ENCODE peak calls at places on chromosomes 16 and 17, in five cellular contexts. One of them, this sample, is unnamed.

GRCh38 chr16:66143422-66143821 is 223.1 kb upstream of the CDH5 start:
- DNase-seq in neural progenitor cell: no peak
- DNase-seq in IMR-90: no peak
- DNase-seq in kidney: no peak
- DNase-seq in fibroblast of lung: no peak
- DNase-seq in this sample: no peak

GRCh38 chr17:6639014-6639650 is 1.4 kb downstream of the KIAA0753 start:
- DNase-seq in fibroblast of lung: no peak
- DNase-seq in kidney: no peak
- DNase-seq in IMR-90: no peak
- DNase-seq in neural progenitor cell: no peak
- DNase-seq in this sample: no peak

GRCh38 chr17:28131592-28131991 is 89.1 kb downstream of the NLK start:
- DNase-seq in kidney: no peak
- DNase-seq in fibroblast of lung: peak; percentile 37
- DNase-seq in IMR-90: peak; percentile 70
- DNase-seq in neural progenitor cell: no peak
- DNase-seq in this sample: no peak

GRCh38 chr17:40176409-40177110 is 710 bp upstream of the RAPGEFL1 start:
- DNase-seq in fibroblast of lung: no peak
- DNase-seq in kidney: no peak
- DNase-seq in neural progenitor cell: no peak
- DNase-seq in IMR-90: no peak
- DNase-seq in this sample: peak; percentile 68

GRCh38 chr16:76292218-76292617 is 15.0 kb downstream of the CNTNAP4 start:
- DNase-seq in kidney: no peak
- DNase-seq in fibroblast of lung: no peak
- DNase-seq in neural progenitor cell: no peak
- DNase-seq in IMR-90: no peak
- DNase-seq in this sample: no peak

GRCh38 chr16:15055141-15056053 is 477 bp downstream of the NTAN1 start:
- DNase-seq in kidney: peak; percentile 91
- DNase-seq in fibroblast of lung: peak; percentile 42
- DNase-seq in IMR-90: peak; percentile 23
- DNase-seq in neural progenitor cell: peak; percentile 11
- DNase-seq in this sample: no peak

GRCh38 chr16:12902511-12903324 is 1.3 kb downstream of the SHISA9 start:
- DNase-seq in fibroblast of lung: no peak
- DNase-seq in IMR-90: no peak
- DNase-seq in neural progenitor cell: peak; percentile 78
- DNase-seq in kidney: peak; percentile 71
- DNase-seq in this sample: peak; percentile 83

GRCh38 chr16:26951950-26952349 is 114.8 kb upstream of the C16orf82 start:
- DNase-seq in neural progenitor cell: peak; percentile 40
- DNase-seq in fibroblast of lung: peak; percentile 20
- DNase-seq in kidney: no peak
- DNase-seq in IMR-90: peak; percentile 18
- DNase-seq in this sample: no peak

GRCh38 chr16:30397056-30397455 is 1.8 kb downstream of the ZNF48 start:
- DNase-seq in fibroblast of lung: no peak
- DNase-seq in neural progenitor cell: no peak
- DNase-seq in IMR-90: no peak
- DNase-seq in kidney: no peak
- DNase-seq in this sample: no peak

GRCh38 chr17:19652595-19652994 is 4.0 kb downstream of the ALDH3A2 start:
- DNase-seq in neural progenitor cell: no peak
- DNase-seq in fibroblast of lung: no peak
- DNase-seq in kidney: no peak
- DNase-seq in IMR-90: no peak
- DNase-seq in this sample: no peak

GRCh38 chr16:70746040-70746707 is 54.8 kb downstream of the VAC14 start:
- DNase-seq in IMR-90: peak; percentile 94
- DNase-seq in kidney: peak; percentile 89
- DNase-seq in fibroblast of lung: peak; percentile 85
- DNase-seq in neural progenitor cell: no peak
- DNase-seq in this sample: no peak

GRCh38 chr16:72937360-72937759 is 110.6 kb downstream of the ZFHX3 start:
- DNase-seq in neural progenitor cell: no peak
- DNase-seq in kidney: peak; percentile 58
- DNase-seq in fibroblast of lung: no peak
- DNase-seq in IMR-90: no peak
- DNase-seq in this sample: peak; percentile 40

GRCh38 chr16:81752876-81753227 is 26.2 kb upstream of the PLCG2 start:
- DNase-seq in IMR-90: no peak
- DNase-seq in kidney: no peak
- DNase-seq in fibroblast of lung: no peak
- DNase-seq in neural progenitor cell: no peak
- DNase-seq in this sample: no peak

GRCh38 chr17:72514888-72515287 is 394.1 kb downstream of the SOX9 start:
- DNase-seq in fibroblast of lung: peak; percentile 76
- DNase-seq in kidney: no peak
- DNase-seq in IMR-90: peak; percentile 86
- DNase-seq in neural progenitor cell: no peak
- DNase-seq in this sample: no peak

GRCh38 chr16:54060599-54061355 is 225.8 kb downstream of the IRX3 start:
- DNase-seq in fibroblast of lung: no peak
- DNase-seq in kidney: no peak
- DNase-seq in IMR-90: no peak
- DNase-seq in neural progenitor cell: no peak
- DNase-seq in this sample: no peak

GRCh38 chr17:77319211-77320031 is 178.7 kb downstream of the SEC14L1 start:
- DNase-seq in fibroblast of lung: peak; percentile 81
- DNase-seq in neural progenitor cell: peak; percentile 29
- DNase-seq in IMR-90: peak; percentile 86
- DNase-seq in kidney: peak; percentile 96
- DNase-seq in this sample: peak; percentile 86

GRCh38 chr16:82331974-82332750 is 162.1 kb upstream of the MPHOSPH6 start:
- DNase-seq in neural progenitor cell: no peak
- DNase-seq in kidney: no peak
- DNase-seq in fibroblast of lung: no peak
- DNase-seq in IMR-90: no peak
- DNase-seq in this sample: peak; percentile 53

GRCh38 chr16:89067677-89068076 is 26.0 kb upstream of the ACSF3 start:
- DNase-seq in neural progenitor cell: no peak
- DNase-seq in kidney: no peak
- DNase-seq in fibroblast of lung: no peak
- DNase-seq in IMR-90: no peak
- DNase-seq in this sample: no peak

GRCh38 chr16:28279006-28279405 is 13.3 kb upstream of the SBK1 start:
- DNase-seq in IMR-90: no peak
- DNase-seq in kidney: no peak
- DNase-seq in fibroblast of lung: no peak
- DNase-seq in neural progenitor cell: no peak
- DNase-seq in this sample: no peak

GRCh38 chr16:66028505-66029216 is 337.8 kb upstream of the CDH5 start:
- DNase-seq in IMR-90: peak; percentile 89
- DNase-seq in neural progenitor cell: no peak
- DNase-seq in kidney: no peak
- DNase-seq in fibroblast of lung: peak; percentile 80
- DNase-seq in this sample: no peak

GRCh38 chr17:37187262-37187661 is 188.5 kb upstream of the C17orf78 start:
- DNase-seq in neural progenitor cell: no peak
- DNase-seq in fibroblast of lung: no peak
- DNase-seq in IMR-90: peak; percentile 49
- DNase-seq in kidney: no peak
- DNase-seq in this sample: no peak

GRCh38 chr17:37191219-37191618 is 184.6 kb upstream of the C17orf78 start:
- DNase-seq in fibroblast of lung: peak; percentile 38
- DNase-seq in kidney: no peak
- DNase-seq in IMR-90: peak; percentile 75
- DNase-seq in neural progenitor cell: no peak
- DNase-seq in this sample: no peak

GRCh38 chr17:37194208-37194607 is 181.6 kb upstream of the C17orf78 start:
- DNase-seq in fibroblast of lung: no peak
- DNase-seq in neural progenitor cell: peak; percentile 15
- DNase-seq in IMR-90: no peak
- DNase-seq in kidney: no peak
- DNase-seq in this sample: no peak

GRCh38 chr17:37188157-37188556 is 187.6 kb upstream of the C17orf78 start:
- DNase-seq in IMR-90: no peak
- DNase-seq in neural progenitor cell: no peak
- DNase-seq in kidney: no peak
- DNase-seq in fibroblast of lung: no peak
- DNase-seq in this sample: no peak

DNA sequence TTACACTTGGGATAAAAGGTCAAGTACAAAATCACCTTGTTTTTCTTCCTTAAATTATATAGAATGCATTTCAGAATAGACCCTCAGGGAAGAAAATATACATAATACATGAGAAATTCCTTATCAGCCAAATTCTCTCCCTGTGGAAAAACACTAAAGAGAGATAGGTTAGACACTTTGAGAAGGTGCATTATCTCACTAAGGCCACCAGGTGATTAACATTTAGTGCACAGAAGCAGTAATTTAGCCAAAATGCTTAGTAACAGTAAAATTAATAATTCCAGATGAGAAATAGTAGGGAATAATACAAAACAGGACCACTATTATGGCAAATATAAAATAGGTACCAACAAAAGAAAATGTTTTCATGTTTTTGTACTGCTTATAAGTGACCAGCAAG is 185.3 kb upstream of the C17orf78 start:
- DNase-seq in neural progenitor cell: no peak
- DNase-seq in kidney: no peak
- DNase-seq in IMR-90: no peak
- DNase-seq in fibroblast of lung: no peak
- DNase-seq in this sample: no peak
- TF ChIP-seq CTCF in neural progenitor cell: no peak
- TF ChIP-seq CTCF in kidney: no peak
- TF ChIP-seq CTCF in IMR-90: no peak
- TF ChIP-seq CTCF in fibroblast of lung: no peak
- TF ChIP-seq CTCF in this sample: peak; percentile 66

DNA sequence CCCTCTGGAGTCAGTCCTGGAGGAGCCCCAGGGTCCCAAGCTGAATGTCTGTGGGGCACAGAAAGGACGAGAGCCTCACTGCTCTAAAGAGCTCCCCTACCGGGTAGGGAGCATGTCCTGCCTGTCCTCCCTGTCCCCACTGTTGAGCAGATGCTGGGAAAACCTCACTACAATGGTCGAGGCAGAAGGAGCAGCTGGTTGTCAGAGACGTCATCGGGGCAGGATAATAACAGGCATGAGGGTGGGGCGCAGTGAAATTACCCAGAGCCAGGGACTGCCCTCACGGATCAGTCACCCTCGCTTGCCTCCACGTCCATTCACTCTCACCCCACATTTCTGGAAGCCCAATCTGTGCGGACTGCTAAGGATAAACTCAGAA is 538 bp downstream of the TM4SF5 start:
- DNase-seq in IMR-90: no peak
- DNase-seq in fibroblast of lung: no peak
- DNase-seq in neural progenitor cell: no peak
- DNase-seq in kidney: no peak
- DNase-seq in this sample: no peak
- H3K4me1 ChIP-seq in IMR-90: no peaks in the 10 kb centered on the region
- H3K4me1 ChIP-seq in fibroblast of lung: no peaks in the 10 kb centered on the region
- H3K4me1 ChIP-seq in neural progenitor cell: no peaks in the 10 kb centered on the region
- H3K4me1 ChIP-seq in kidney: no peaks in the 10 kb centered on the region
- H3K4me1 ChIP-seq in this sample: no peaks in the 10 kb centered on the region

GRCh38 chr17:9232155-9232475 is 210.8 kb downstream of the NTN1 start:
- DNase-seq in IMR-90: no peak
- DNase-seq in kidney: no peak
- DNase-seq in fibroblast of lung: no peak
- DNase-seq in neural progenitor cell: no peak
- DNase-seq in this sample: no peak

GRCh38 chr17:9229826-9230201 is 208.5 kb downstream of the NTN1 start:
- DNase-seq in neural progenitor cell: no peak
- DNase-seq in kidney: peak; percentile 18
- DNase-seq in fibroblast of lung: no peak
- DNase-seq in IMR-90: no peak
- DNase-seq in this sample: no peak

GRCh38 chr17:9231449-9232154 is 210.3 kb downstream of the NTN1 start:
- DNase-seq in IMR-90: no peak
- DNase-seq in neural progenitor cell: no peak
- DNase-seq in fibroblast of lung: no peak
- DNase-seq in kidney: peak; percentile 72
- DNase-seq in this sample: no peak

GRCh38 chr17:9230346-9230745 is 209.0 kb downstream of the NTN1 start:
- DNase-seq in kidney: peak; percentile 66
- DNase-seq in neural progenitor cell: no peak
- DNase-seq in fibroblast of lung: peak; percentile 52
- DNase-seq in IMR-90: peak; percentile 23
- DNase-seq in this sample: no peak

GRCh38 chr17:9230861-9231260 is 209.6 kb downstream of the NTN1 start:
- DNase-seq in neural progenitor cell: no peak
- DNase-seq in IMR-90: no peak
- DNase-seq in fibroblast of lung: no peak
- DNase-seq in kidney: peak; percentile 76
- DNase-seq in this sample: no peak
- H3K9ac ChIP-seq in neural progenitor cell: no peak overlapping the region
- H3K9ac ChIP-seq in IMR-90: no peak overlapping the region
- H3K9ac ChIP-seq in fibroblast of lung: no peak overlapping the region
- H3K9ac ChIP-seq in kidney: no peak overlapping the region
- H3K9ac ChIP-seq in this sample: no peak overlapping the region

GRCh38 chr17:34641368-34641767 is 62.0 kb downstream of the TMEM132E start:
- DNase-seq in fibroblast of lung: no peak
- DNase-seq in kidney: peak; percentile 6
- DNase-seq in IMR-90: no peak
- DNase-seq in neural progenitor cell: no peak
- DNase-seq in this sample: no peak

GRCh38 chr17:34637548-34638525 is 58.5 kb downstream of the TMEM132E start:
- DNase-seq in IMR-90: peak; percentile 56
- DNase-seq in neural progenitor cell: peak; percentile 94
- DNase-seq in fibroblast of lung: peak; percentile 63
- DNase-seq in kidney: peak; percentile 88
- DNase-seq in this sample: peak; percentile 97

GRCh38 chr17:34637041-34637547 is 57.7 kb downstream of the TMEM132E start:
- DNase-seq in kidney: no peak
- DNase-seq in IMR-90: no peak
- DNase-seq in neural progenitor cell: no peak
- DNase-seq in fibroblast of lung: no peak
- DNase-seq in this sample: no peak

GRCh38 chr17:34639706-34640425 is 60.5 kb downstream of the TMEM132E start:
- DNase-seq in fibroblast of lung: no peak
- DNase-seq in neural progenitor cell: no peak
- DNase-seq in IMR-90: no peak
- DNase-seq in kidney: peak; percentile 45
- DNase-seq in this sample: no peak

DNA sequence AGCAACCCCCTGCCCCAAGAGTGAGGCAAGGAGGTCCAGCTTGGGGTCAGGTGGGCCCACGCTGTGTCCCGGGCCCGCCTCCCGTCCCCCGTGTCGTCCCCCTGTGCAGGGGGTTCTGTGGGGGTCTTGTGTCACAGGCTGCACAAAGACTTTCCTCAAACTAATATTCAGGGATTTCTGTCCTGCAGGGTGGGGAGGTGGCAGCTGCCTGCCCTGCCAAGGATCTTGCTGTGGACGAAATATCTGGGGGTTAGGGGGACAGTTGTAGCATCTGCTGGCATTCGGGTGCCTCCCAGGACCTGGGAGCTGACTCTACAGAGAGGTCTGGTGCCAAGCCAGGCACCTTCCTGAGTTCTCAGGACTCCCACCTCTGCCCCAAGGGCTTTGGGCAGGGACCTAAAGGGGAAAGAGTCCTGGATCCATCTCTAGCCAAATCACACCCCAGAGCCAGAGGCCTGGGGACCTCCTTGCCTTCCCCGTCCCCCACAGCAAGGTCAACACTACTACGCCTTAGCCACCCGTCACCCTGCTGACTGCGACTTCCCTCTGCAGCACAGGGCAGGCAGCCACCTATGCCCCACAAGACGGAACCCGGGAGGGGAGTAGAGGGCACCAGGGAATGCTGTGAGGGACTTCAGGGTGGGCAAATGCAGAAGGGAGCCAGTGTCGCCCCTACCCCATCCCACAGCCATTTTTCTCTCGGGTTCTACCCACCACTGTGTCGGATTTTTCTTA is 59.3 kb downstream of the TMEM132E start:
- DNase-seq in kidney: peak; percentile 12
- DNase-seq in neural progenitor cell: no peak
- DNase-seq in fibroblast of lung: no peak
- DNase-seq in IMR-90: no peak
- DNase-seq in this sample: no peak
- TF ChIP-seq CTCF in kidney: no peak
- TF ChIP-seq CTCF in neural progenitor cell: peak; percentile 3
- TF ChIP-seq CTCF in fibroblast of lung: peak; percentile 0
- TF ChIP-seq CTCF in IMR-90: no peak
- TF ChIP-seq CTCF in this sample: peak; percentile 1